ENCODE peak calls at places on chromosomes 1 and 21, in nine cellular contexts. K, R, T, H, C, V, N, J and W are unnamed samples.

GRCh38 chr1:90371106-90371813 is 345.8 kb downstream of the BARHL2 start:
- DNase-seq in J (peak), R (peak), N (no peak), V (no peak), T (no peak), K (no peak), H (no peak), C (no peak), W (no peak)

GRCh38 chr1:182615468-182616129 is 11.4 kb upstream of the RGS16 start:
- DNase-seq in V (peak), R (no peak), N (no peak), T (peak), K (peak), J (no peak), H (no peak), C (peak), W (no peak)

GRCh38 chr1:11528636-11529121 is 49.7 kb downstream of the DISP3 start:
- DNase-seq in J (no peak), N (no peak), T (peak), R (no peak), K (no peak), V (no peak), C (no peak), H (no peak), W (no peak)

GRCh38 chr21:17387030-17387617 is 125.7 kb upstream of the CXADR start:
- DNase-seq in H (peak), J (peak), R (peak), V (peak), K (no peak), T (no peak), C (peak), N (no peak), W (peak)

GRCh38 chr1:116368241-116368640 is 4.8 kb upstream of the ATP1A1 start:
- DNase-seq in J (no peak), R (no peak), K (no peak), H (no peak), T (no peak), V (no peak), N (no peak), C (no peak), W (no peak)

GRCh38 chr1:230832466-230832865 is 35.9 kb downstream of the C1orf198 start:
- DNase-seq in H (peak), N (no peak), T (no peak), R (no peak), J (no peak), V (peak), K (no peak), C (no peak), W (no peak)

GRCh38 chr1:5993553-5994510 is 1.6 kb upstream of the NPHP4 start:
- DNase-seq in C (no peak), T (peak), H (no peak), K (peak), J (no peak), R (peak), N (no peak), V (no peak), W (no peak)

GRCh38 chr1:154502066-154502741 is at the start of the genes SHE and TDRD10:
- DNase-seq in V (no peak), C (no peak), N (peak), J (no peak), R (no peak), T (peak), H (no peak), K (peak), W (peak)

GRCh38 chr1:56034222-56034621 is 545.1 kb downstream of the PLPP3 start:
- DNase-seq in R (peak), J (peak), K (no peak), T (no peak), N (no peak), V (peak), H (no peak), C (no peak), W (no peak)

GRCh38 chr1:207603777-207604176 is 41.2 kb upstream of the CR1L start:
- DNase-seq in T (no peak), R (peak), V (peak), H (no peak), K (no peak), C (no peak), N (no peak), J (peak), W (no peak)

GRCh38 chr1:223708651-223709268 is 3.6 kb upstream of the CAPN2 start:
- DNase-seq in N (no peak), T (no peak), J (no peak), K (no peak), C (no peak), R (no peak), V (no peak), H (no peak), W (peak)

GRCh38 chr1:223707270-223708000 is 4.9 kb upstream of the CAPN2 start:
- DNase-seq in V (peak), H (peak), J (peak), R (peak), T (peak), K (peak), N (no peak), C (peak), W (no peak)

GRCh38 chr1:223709598-223709997 is 2.7 kb upstream of the CAPN2 start:
- DNase-seq in C (no peak), K (no peak), J (peak), V (peak), H (no peak), R (peak), T (no peak), N (no peak), W (no peak)

GRCh38 chr1:223706077-223706988 is 6.0 kb upstream of the CAPN2 start:
- DNase-seq in C (peak), J (peak), K (no peak), V (peak), R (peak), N (no peak), H (peak), T (no peak), W (no peak)

GRCh38 chr1:223708001-223708359 is 4.4 kb upstream of the CAPN2 start:
- DNase-seq in R (no peak), J (no peak), C (no peak), V (no peak), N (no peak), K (no peak), T (no peak), H (no peak), W (no peak)
- TF ChIP-seq CTCF in R (peak), J (no peak), C (no peak), V (peak), N (no peak), K (no peak), T (peak), H (no peak), W (no peak)

GRCh38 chr21:37220433-37220980 is 46.6 kb downstream of the VPS26C start:
- DNase-seq in N (peak), T (peak), K (no peak), J (peak), H (no peak), C (no peak), V (peak), R (no peak), W (peak)
- TF ChIP-seq CTCF in N (no peak), T (peak), K (no peak), J (no peak), H (no peak), C (no peak), V (peak), R (no peak), W (no peak)

DNA sequence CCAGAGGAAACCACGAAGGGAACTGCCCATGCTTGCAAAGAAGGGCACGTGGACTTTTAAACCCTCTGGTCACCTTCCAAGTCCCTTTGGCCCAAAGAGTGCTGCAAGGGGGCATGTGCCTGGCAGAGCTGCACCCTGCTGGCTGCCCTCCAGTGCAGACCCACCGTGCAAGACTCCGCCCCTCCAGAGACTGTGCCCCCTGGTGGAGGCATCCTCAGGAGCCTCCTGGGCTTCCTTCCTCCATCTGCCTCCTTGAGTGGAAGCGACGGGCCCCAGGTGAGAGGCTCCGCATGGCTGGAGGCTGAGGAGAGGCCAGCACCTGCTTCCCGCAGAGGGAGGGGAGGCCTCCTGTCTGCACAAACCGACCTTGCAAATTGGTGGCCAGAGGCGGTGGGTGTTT is 100.7 kb downstream of the CRYAA start:
- DNase-seq in K (peak), J (no peak), R (peak), T (peak), N (no peak), V (no peak), C (no peak), H (no peak), W (peak)
- TF ChIP-seq CTCF in K (no peak), J (peak), R (peak), T (peak), N (no peak), V (peak), C (no peak), H (no peak), W (no peak)

DNA sequence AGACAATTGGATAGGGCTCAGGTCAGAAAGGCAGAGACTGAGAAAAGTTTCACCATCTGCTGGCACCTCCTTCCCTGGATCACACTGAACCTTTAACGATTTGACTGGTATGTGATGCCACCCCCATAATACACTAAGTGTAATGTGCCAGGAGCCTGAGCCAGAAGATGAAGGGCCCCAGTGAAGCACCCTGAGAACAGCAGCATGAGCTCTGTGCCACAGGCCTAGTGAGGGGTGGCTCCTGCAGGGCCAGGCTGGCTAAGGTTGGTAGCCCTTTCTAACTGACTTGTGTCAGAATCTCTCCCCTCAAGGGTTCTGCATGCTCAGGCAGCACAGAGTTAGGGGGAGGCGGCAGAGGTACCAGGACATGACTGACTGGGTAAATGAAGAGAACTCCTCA is 38.9 kb downstream of the ARHGEF11 start:
- DNase-seq in V (no peak), C (no peak), R (no peak), K (no peak), N (no peak), H (no peak), T (no peak), J (no peak), W (no peak)
- TF ChIP-seq CTCF in V (no peak), C (no peak), R (no peak), K (no peak), N (no peak), H (no peak), T (no peak), J (no peak), W (no peak)

GRCh38 chr1:226735576-226735975 is 3.5 kb downstream of the ITPKB start:
- DNase-seq in K (no peak), V (no peak), C (no peak), N (no peak), R (no peak), J (no peak), T (no peak), H (no peak), W (no peak)

GRCh38 chr1:226737819-226738420 is 1.2 kb downstream of the ITPKB start:
- DNase-seq in R (peak), T (peak), J (peak), H (peak), N (peak), V (peak), K (peak), C (peak), W (peak)

GRCh38 chr1:226738421-226738994 is 574 bp downstream of the ITPKB start:
- DNase-seq in J (peak), T (peak), K (peak), R (peak), N (no peak), C (peak), V (peak), H (peak), W (peak)

GRCh38 chr1:226736001-226736907 is 2.8 kb downstream of the ITPKB start:
- DNase-seq in K (peak), V (no peak), C (no peak), N (no peak), R (no peak), T (no peak), J (no peak), H (no peak), W (no peak)

DNA sequence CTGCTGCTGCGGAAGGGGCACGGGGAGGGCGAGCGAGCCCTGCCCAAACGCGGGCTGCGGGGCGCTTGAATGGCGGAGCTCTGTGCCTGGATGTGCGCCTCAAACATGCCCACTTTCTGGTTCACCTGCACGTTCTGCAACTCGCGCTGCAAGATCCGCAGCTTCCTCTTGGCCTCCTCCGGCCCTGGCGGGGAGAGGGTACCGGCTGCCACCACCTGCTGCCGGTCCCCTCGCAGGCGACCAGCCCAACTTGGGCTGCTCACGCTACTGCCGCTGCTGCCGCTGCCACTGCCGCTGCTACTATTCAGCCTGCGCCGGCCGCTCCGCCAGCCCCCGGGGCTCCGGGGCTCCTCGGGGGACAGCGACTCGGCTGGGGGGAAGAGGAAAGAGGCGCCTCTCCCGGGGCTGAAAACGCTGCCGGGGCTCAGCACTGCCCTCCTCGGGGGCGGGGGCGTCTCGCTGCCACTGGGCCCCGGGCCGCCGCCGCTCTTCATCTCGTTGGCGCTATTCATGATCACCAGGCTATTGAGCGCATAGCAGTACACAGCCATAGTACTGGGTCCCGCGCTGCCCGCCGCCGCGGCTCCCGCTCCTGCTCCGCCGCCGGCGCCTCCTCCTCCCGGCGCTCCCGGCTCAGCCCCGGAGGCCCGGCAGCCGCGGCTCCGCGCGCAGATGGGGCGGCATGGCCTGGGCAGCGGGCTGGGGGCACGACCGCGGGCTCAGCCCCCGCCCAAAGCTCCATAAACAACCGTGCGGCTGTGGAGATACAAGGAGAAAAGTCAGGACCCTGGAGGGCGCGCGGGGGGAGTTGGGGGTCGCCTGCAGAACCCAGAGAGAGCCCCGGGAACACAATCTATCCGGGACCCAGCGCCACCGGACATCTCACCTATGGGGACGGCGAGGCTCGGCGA is 1.9 kb downstream of the ITPKB start:
- DNase-seq in K (peak), N (peak), T (peak), H (peak), C (peak), J (peak), V (peak), R (peak), W (peak)
- TF ChIP-seq CTCF in K (peak), N (peak), T (peak), H (no peak), C (no peak), J (no peak), V (no peak), R (peak), W (no peak)

GRCh38 chr21:44752701-44753235 is 41.4 kb upstream of the TSPEAR start:
- DNase-seq in K (no peak), R (peak), J (no peak), V (no peak), C (no peak), H (no peak), T (no peak), N (no peak), W (no peak)
- TF ChIP-seq CTCF in K (no peak), R (peak), J (no peak), V (no peak), C (no peak), H (no peak), T (no peak), N (no peak), W (no peak)